ENCODE peak calls at places on chromosomes 3 and 15, in four cellular contexts. Z is GM18507, U is T-helper 9 cell, X is NCI-H1694 treated with DMSO at 0.1 percent for 48 hours. Q is an unnamed sample.

GRCh38 chr15:35078221-35078915 is 6.7 kb downstream of the NANOGP8 start:
- DNase-seq in X (peak), U (peak), Z (peak), Q (peak)

GRCh38 chr15:58566029-58566428 is 134.2 kb downstream of the LIPC start:
- DNase-seq in X (no peak), U (no peak), Z (no peak), Q (no peak)

GRCh38 chr3:43906847-43907507 is 216.2 kb downstream of the ABHD5 start:
- DNase-seq in U (no peak), Z (no peak), X (no peak), Q (no peak)

GRCh38 chr3:122919291-122919610 is 108.3 kb downstream of the SEMA5B start:
- DNase-seq in U (no peak), X (no peak), Z (no peak), Q (no peak)

GRCh38 chr3:55180936-55181535 is 253.2 kb upstream of the LRTM1 start:
- DNase-seq in Z (no peak), X (no peak), U (no peak), Q (peak)

GRCh38 chr3:146692254-146692653 is 87.1 kb upstream of the PLSCR5 start:
- DNase-seq in U (no peak), Z (no peak), X (no peak), Q (no peak)

GRCh38 chr15:92407343-92407742 is 13.7 kb downstream of the ST8SIA2 start:
- DNase-seq in X (no peak), Z (no peak), U (no peak), Q (no peak)

GRCh38 chr3:182755308-182756106 is 37.8 kb upstream of the ATP11B start:
- DNase-seq in Z (no peak), U (no peak), X (no peak), Q (no peak)

GRCh38 chr15:97140216-97140615 is 809.7 kb downstream of the NR2F2 start:
- DNase-seq in U (no peak), X (no peak), Z (no peak), Q (no peak)

GRCh38 chr3:194879991-194880939 is 194.6 kb downstream of the FAM43A start:
- DNase-seq in X (peak), Z (no peak), U (no peak), Q (peak)